ENCODE peak calls at places on chromosomes 4 and X, in five cellular contexts. N is GM12878, C is A549, E is Panc1, R is GM23338. T is an unnamed sample.

GRCh38 chr4:7132730-7133582 is 59.4 kb upstream of the SORCS2 start:
- DNase-seq in N (no peak), C (no peak), E (no peak), R (no peak), T (no peak)

GRCh38 chr4:75080888-75081287 is 148.0 kb downstream of the PARM1 start:
- DNase-seq in R (no peak), C (no peak), E (no peak), N (no peak), T (no peak)

GRCh38 chrX:116756960-116757359 is 294.2 kb upstream of the CT83 start:
- DNase-seq in R (no peak), N (no peak), C (no peak), E (no peak), T (no peak)

GRCh38 chr4:145880355-145880960 is 58.2 kb downstream of the ZNF827 start:
- DNase-seq in E (no peak), R (no peak), N (no peak), C (no peak), T (no peak)

GRCh38 chr4:135277980-135278315 is 1076.4 kb upstream of the PABPC4L start:
- DNase-seq in R (peak), C (no peak), E (no peak), N (no peak), T (no peak)

GRCh38 chrX:47743504-47743903 is 84.5 kb upstream of the UXT start:
- DNase-seq in E (no peak), C (no peak), N (no peak), R (no peak), T (no peak)

GRCh38 chrX:40152173-40152705 is 54.5 kb upstream of the BCOR start:
- DNase-seq in R (peak), N (no peak), E (no peak), C (no peak), T (no peak)

GRCh38 chrX:154490021-154490413 is 412 bp downstream of the SLC10A3 start:
- DNase-seq in N (no peak), E (no peak), C (peak), R (peak), T (peak)

GRCh38 chr4:27123050-27123768 is 262.6 kb downstream of the STIM2 start:
- DNase-seq in N (no peak), R (peak), E (no peak), C (no peak), T (no peak)

GRCh38 chr4:98446499-98447375 is 185.6 kb downstream of the RAP1GDS1 start:
- DNase-seq in R (no peak), E (no peak), N (peak), C (no peak), T (peak)

GRCh38 chr4:38469410-38469809 is 194.6 kb upstream of the KLF3 start:
- DNase-seq in R (no peak), C (no peak), N (no peak), E (no peak), T (no peak)

GRCh38 chr4:72208421-72209075 is 176.7 kb downstream of the NPFFR2 start:
- DNase-seq in N (no peak), C (no peak), R (no peak), E (no peak), T (no peak)

GRCh38 chr4:168637872-168638756 is 141.3 kb downstream of the PALLD start:
- DNase-seq in R (no peak), E (no peak), C (no peak), N (no peak), T (no peak)

GRCh38 chr4:1307951-1308735 is 18.5 kb downstream of the MAEA start:
- DNase-seq in E (no peak), R (no peak), N (no peak), C (no peak), T (no peak)

GRCh38 chr4:119124314-119124713 is 11.3 kb upstream of the MYOZ2 start:
- DNase-seq in E (no peak), C (no peak), R (no peak), N (no peak), T (no peak)

GRCh38 chr4:110344165-110344564 is 131.8 kb upstream of the ENPEP start:
- DNase-seq in E (no peak), N (no peak), C (peak), R (peak), T (no peak)

GRCh38 chr4:5989236-5990225 is 28.7 kb downstream of the C4orf50 start:
- DNase-seq in C (no peak), R (no peak), N (no peak), E (no peak), T (no peak)

GRCh38 chrX:74346124-74346523 is 42.1 kb downstream of the ZCCHC13 start:
- DNase-seq in R (no peak), E (no peak), C (no peak), N (no peak), T (no peak)

GRCh38 chr4:112520598-112521122 is 4.7 kb upstream of the NEUROG2 start:
- DNase-seq in N (no peak), C (no peak), R (peak), E (no peak), T (no peak)

GRCh38 chr4:15906024-15906443 is 32.5 kb downstream of the FGFBP1 start:
- DNase-seq in R (peak), N (no peak), E (peak), C (peak), T (no peak)

GRCh38 chrX:9873952-9874351 is 87.7 kb downstream of the SHROOM2 start:
- DNase-seq in C (peak), E (peak), N (no peak), R (peak), T (no peak)

GRCh38 chrX:30141966-30142365 is 73.4 kb upstream of the MAGEB2 start:
- DNase-seq in E (no peak), C (peak), R (peak), N (no peak), T (peak)

GRCh38 chrX:71105638-71106037 is 902 bp downstream of the CXorf65 start:
- DNase-seq in R (no peak), N (no peak), C (no peak), E (no peak), T (no peak)

GRCh38 chr4:52751349-52751911 is at the start of gene ERVMER34-1:
- DNase-seq in E (no peak), R (peak), N (no peak), C (peak), T (no peak)

GRCh38 chr4:168864831-168865541 is 145.1 kb downstream of the CBR4 start:
- DNase-seq in R (peak), N (no peak), E (no peak), C (no peak), T (no peak)

GRCh38 chrX:9278475-9279270 is 186.2 kb upstream of the TBL1X start:
- DNase-seq in E (no peak), C (no peak), R (no peak), N (no peak), T (no peak)

GRCh38 chrX:110442631-110443030 is 84.0 kb downstream of the RTL9 start:
- DNase-seq in C (peak), N (no peak), R (peak), E (no peak), T (peak)

GRCh38 chr4:146472404-146472803 is 49.3 kb downstream of the SLC10A7 start:
- DNase-seq in E (no peak), R (peak), N (no peak), C (no peak), T (no peak)

GRCh38 chrX:40201486-40201885 is 103.7 kb upstream of the BCOR start:
- DNase-seq in N (peak), C (no peak), E (no peak), R (no peak), T (no peak)

GRCh38 chrX:103453655-103454054 is 65.6 kb downstream of the RAB40A start:
- DNase-seq in C (peak), R (no peak), E (peak), N (no peak), T (no peak)

GRCh38 chrX:115966920-115967319 is 203.6 kb upstream of the AGTR2 start:
- DNase-seq in E (no peak), R (no peak), C (no peak), N (no peak), T (no peak)

GRCh38 chr4:187972135-187972534 is 23.4 kb upstream of the ZFP42 start:
- DNase-seq in E (no peak), C (no peak), R (no peak), N (no peak), T (no peak)

GRCh38 chr4:174117445-174117844 is 166.0 kb downstream of the FBXO8 start:
- DNase-seq in C (no peak), N (no peak), E (no peak), R (no peak), T (no peak)

GRCh38 chr4:93337196-93337595 is 491.4 kb upstream of the ATOH1 start:
- DNase-seq in N (no peak), E (no peak), R (no peak), C (no peak), T (no peak)

GRCh38 chrX:39613508-39613921 is 484.2 kb downstream of the BCOR start:
- DNase-seq in E (no peak), N (no peak), C (no peak), R (peak), T (no peak)

GRCh38 chr4:15702941-15703403 is at the start of gene BST1:
- DNase-seq in C (peak), N (no peak), E (no peak), R (peak), T (peak)

GRCh38 chrX:39835776-39836175 is 262.0 kb downstream of the BCOR start:
- DNase-seq in N (no peak), C (no peak), R (no peak), E (no peak), T (no peak)

GRCh38 chr4:102850373-102850772 is 18.4 kb upstream of the CISD2 start:
- DNase-seq in R (no peak), N (no peak), E (no peak), C (no peak), T (no peak)
- TF ChIP-seq REST in R (no peak), N (no peak), E (no peak), C (no peak), T (no peak)

GRCh38 chr4:88674989-88675388 is 22.6 kb downstream of the NAP1L5 start:
- DNase-seq in C (no peak), R (no peak), E (no peak), N (no peak), T (no peak)
- TF ChIP-seq REST in C (no peak), R (no peak), E (no peak), N (no peak), T (no peak)

DNA sequence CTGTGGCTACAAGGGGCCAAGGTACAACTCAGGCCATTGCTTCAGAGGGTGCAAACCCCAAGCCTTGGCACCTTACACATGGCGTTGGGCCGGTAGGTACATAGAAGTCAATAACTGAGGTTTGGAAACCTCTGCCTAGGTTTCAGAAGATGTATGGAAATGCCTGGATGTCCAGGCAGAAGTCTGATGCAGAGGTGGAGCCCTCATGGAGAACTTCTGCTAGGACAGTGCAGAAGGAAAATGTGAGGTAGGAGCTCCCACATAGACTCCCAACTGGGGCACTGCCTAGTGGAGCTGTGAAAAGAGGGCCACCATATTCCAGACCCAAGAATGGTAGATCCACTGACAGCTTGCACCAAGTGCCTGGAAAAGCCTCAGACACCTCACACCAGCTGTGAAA is 92.1 kb upstream of the SFRP2 start:
- DNase-seq in N (no peak), E (no peak), C (no peak), R (peak), T (no peak)
- TF ChIP-seq REST in N (no peak), E (no peak), C (no peak), R (no peak), T (no peak)

GRCh38 chr4:117324851-117325491 is 239.6 kb upstream of the TRAM1L1 start:
- DNase-seq in C (no peak), E (no peak), R (no peak), N (no peak), T (no peak)
- TF ChIP-seq REST in C (no peak), E (no peak), R (no peak), N (no peak), T (no peak)

GRCh38 chr4:61375316-61375715 is 175.2 kb downstream of the ADGRL3 start:
- DNase-seq in E (no peak), C (no peak), R (no peak), N (no peak), T (no peak)
- TF ChIP-seq REST in E (no peak), C (no peak), R (no peak), N (no peak), T (no peak)

GRCh38 chr4:60724623-60725022 is 475.5 kb upstream of the ADGRL3 start:
- DNase-seq in N (no peak), E (no peak), R (peak), C (no peak), T (no peak)

GRCh38 chr4:60723796-60724195 is 476.3 kb upstream of the ADGRL3 start:
- DNase-seq in E (no peak), R (no peak), N (no peak), C (no peak), T (no peak)

GRCh38 chr4:60721680-60722079 is 478.4 kb upstream of the ADGRL3 start:
- DNase-seq in R (no peak), N (no peak), C (no peak), E (no peak), T (no peak)

DNA sequence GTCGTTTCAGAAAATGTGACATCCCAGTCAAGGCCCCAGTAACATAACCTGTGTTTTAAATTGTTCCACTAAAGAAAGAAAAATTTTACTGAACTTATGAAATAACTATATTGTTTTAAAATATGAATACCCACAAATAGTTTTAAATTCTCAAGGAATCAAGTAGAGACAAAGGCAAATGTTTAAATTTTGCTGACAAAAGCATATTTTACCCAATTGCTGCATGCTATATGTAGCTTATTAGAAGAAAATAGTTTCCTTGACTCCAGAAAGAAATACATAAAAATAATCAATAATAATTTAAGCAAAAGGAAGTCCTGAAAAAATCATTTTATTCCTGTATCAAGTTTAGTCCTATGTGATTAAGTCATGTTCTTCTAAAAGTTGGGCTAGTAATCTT is 481.3 kb upstream of the ADGRL3 start:
- DNase-seq in C (no peak), R (no peak), N (no peak), E (no peak), T (no peak)
- TF ChIP-seq REST in C (no peak), R (no peak), N (no peak), E (no peak), T (no peak)

DNA sequence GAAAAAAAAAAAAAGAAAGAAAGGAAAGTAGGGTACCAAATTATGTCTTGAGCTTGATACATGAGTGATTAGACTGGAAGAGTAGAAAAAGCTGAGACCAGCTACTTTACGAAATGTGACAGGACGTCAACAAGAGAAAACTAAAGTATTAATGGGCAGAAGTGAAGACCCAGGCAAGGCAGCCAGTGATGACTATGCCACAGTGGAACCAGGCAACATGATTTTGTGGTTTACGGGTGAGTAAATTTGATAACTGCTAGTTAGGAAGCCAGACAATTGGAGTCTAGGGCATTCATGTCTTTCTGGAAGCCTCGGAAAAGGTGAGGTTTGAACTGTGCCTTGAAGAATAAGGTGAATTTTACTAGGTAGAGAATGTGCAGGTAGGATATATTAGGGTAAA is 326.4 kb downstream of the TENM3 start:
- DNase-seq in N (no peak), C (no peak), R (no peak), E (no peak), T (no peak)
- TF ChIP-seq REST in N (no peak), C (no peak), R (no peak), E (no peak), T (no peak)

DNA sequence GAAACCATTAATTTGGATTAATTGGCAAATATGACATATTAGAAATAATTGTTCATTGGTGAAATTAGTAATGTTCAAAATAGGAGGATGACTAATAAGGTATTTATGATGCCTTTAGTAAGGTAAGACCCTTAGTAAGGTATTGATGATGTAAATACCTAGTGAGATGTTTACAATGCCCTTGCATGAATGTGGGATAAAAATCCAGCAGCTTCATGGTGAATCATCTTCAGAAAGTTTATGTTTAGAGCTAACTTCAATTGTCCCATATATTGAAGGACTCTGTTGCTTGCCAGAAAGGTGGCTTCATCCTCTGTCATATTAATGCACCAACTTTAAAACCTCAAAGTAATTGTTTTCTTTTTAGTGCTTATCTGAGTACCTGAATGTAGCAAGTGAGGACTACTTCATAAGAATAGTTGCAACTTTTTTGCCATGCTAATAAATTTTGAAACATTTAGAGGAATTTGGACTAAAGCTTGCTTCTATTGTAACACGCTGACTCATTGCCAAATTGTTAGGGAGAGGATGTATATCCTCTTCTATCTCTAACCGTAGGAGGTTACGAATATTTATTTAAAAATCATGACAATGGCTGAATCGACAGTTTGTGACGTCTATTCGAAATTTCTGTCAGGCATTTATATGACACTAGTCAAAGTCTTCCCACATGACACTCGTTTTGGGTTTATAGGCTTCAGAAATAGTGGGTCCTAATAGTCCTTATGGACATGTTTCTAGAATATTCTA is 174.1 kb upstream of the HS3ST1 start:
- DNase-seq in E (no peak), N (no peak), C (no peak), R (no peak), T (no peak)
- TF ChIP-seq REST in E (no peak), N (no peak), C (no peak), R (no peak), T (no peak)

T was measured in HL-60.